ENCODE peak calls at places on chromosomes 13 and 19, in four cellular contexts. One of them, this sample, is unnamed.

GRCh38 chr13:57813641-57814040 is 182.1 kb downstream of the PCDH17 start:
- DNase-seq in GM12878: no peak
- DNase-seq in endothelial cell of umbilical vein: no peak
- DNase-seq in spleen: no peak
- DNase-seq in this sample: no peak

GRCh38 chr13:100280681-100281080 is 191.8 kb downstream of the PCCA start:
- DNase-seq in GM12878: no peak
- DNase-seq in endothelial cell of umbilical vein: no peak
- DNase-seq in spleen: no peak
- DNase-seq in this sample: no peak

GRCh38 chr13:26468203-26468602 is 89.3 kb upstream of the WASF3 start:
- DNase-seq in GM12878: no peak
- DNase-seq in endothelial cell of umbilical vein: no peak
- DNase-seq in spleen: no peak
- DNase-seq in this sample: no peak

GRCh38 chr13:114319441-114319871 is 5.2 kb downstream of the CHAMP1 start:
- DNase-seq in GM12878: no peak
- DNase-seq in endothelial cell of umbilical vein: no peak
- DNase-seq in spleen: no peak
- DNase-seq in this sample: no peak

GRCh38 chr19:52734340-52734892 is 428 bp downstream of the ZNF611 start:
- DNase-seq in GM12878: no peak
- DNase-seq in endothelial cell of umbilical vein: no peak
- DNase-seq in spleen: peak; percentile 82
- DNase-seq in this sample: peak; percentile 29

GRCh38 chr13:34863360-34864135 is 78.5 kb upstream of the NBEA start:
- DNase-seq in GM12878: no peak
- DNase-seq in endothelial cell of umbilical vein: peak; percentile 27
- DNase-seq in spleen: no peak
- DNase-seq in this sample: no peak

GRCh38 chr19:55647732-55648656 is at the start of gene CCDC106:
- DNase-seq in GM12878: no peak
- DNase-seq in endothelial cell of umbilical vein: peak; percentile 71
- DNase-seq in spleen: peak; percentile 90
- DNase-seq in this sample: no peak

GRCh38 chr13:23889598-23890224 is 511 bp upstream of the MIPEP start:
- DNase-seq in GM12878: no peak
- DNase-seq in endothelial cell of umbilical vein: no peak
- DNase-seq in spleen: no peak
- DNase-seq in this sample: no peak

GRCh38 chr19:927044-927706 is 1.3 kb downstream of the ARID3A start:
- DNase-seq in GM12878: no peak
- DNase-seq in endothelial cell of umbilical vein: no peak
- DNase-seq in spleen: peak; percentile 94
- DNase-seq in this sample: no peak

DNA sequence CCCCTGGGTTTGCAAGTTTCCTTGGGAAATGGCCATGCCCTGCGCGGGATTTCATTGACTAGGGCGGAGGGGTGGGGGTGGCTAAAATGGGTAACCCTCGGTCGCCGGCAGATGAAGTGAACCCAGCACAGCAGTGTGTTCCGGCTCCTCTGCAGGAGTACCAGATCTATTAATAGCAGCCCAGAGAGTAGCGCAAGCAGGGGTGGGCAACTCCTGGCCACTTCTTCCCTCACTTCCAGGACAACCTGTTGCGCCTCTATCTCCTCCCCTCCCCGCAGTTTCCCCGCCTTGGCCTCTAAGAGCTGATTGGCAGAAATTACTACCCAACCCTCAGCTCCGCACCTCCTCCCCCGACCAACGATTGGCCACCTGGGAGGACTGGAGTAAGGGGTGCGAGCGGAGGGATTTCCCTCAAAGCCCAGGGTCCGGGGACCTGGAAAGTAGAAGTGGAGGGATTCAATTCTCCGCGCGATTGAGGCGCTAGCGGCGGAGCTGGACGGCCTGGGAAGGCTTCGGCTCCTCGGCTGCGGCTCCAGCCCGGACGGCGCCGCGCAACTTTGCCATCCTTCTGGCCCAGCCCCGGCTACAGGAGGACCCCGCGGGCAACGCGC is at the start of gene FREM2:
- DNase-seq in GM12878: no peak
- DNase-seq in endothelial cell of umbilical vein: no peak
- DNase-seq in spleen: no peak
- DNase-seq in this sample: no peak
- TF ChIP-seq POLR2AphosphoS5 in GM12878: no peak
- TF ChIP-seq POLR2AphosphoS5 in endothelial cell of umbilical vein: no peak
- TF ChIP-seq POLR2AphosphoS5 in spleen: no peak
- TF ChIP-seq POLR2AphosphoS5 in this sample: no peak

DNA sequence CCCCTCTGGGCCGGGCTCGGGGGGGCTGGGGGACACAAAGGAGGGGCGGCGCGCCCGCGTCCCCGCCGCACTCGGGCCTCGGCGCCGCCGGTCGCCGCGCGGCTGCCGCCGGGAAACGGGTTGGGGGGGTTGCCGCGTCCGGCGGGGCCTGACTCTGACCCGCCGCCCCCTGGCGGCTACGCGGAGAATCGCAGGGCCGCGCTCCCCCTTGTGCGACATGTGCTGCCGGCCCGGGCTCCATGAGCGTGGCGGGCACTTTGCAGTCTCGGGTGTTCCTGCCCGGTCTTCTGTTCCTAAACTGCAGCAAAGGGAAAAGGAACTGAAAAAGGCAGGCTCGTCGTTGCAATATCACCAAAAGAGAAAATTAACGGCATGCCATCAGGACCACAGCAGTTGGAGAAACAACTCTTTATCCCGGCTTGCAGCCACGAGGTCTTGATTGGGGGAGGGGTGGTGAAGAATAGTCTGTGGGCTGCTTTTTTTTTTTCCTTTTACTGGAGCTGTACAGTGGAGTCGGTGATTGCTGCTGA is 1.5 kb downstream of the MIR17HG start:
- DNase-seq in GM12878: peak; percentile 43
- DNase-seq in endothelial cell of umbilical vein: peak; percentile 89
- DNase-seq in spleen: peak; percentile 99
- DNase-seq in this sample: peak; percentile 57
- TF ChIP-seq POLR2A in GM12878: peak; percentile 6
- TF ChIP-seq POLR2A in endothelial cell of umbilical vein: no peak
- TF ChIP-seq POLR2A in spleen: no peak
- TF ChIP-seq POLR2A in this sample: peak; percentile 73

GRCh38 chr19:44093931-44094765 is at the start of gene ZNF224:
- DNase-seq in GM12878: peak; percentile 57
- DNase-seq in endothelial cell of umbilical vein: peak; percentile 95
- DNase-seq in spleen: peak; percentile 95
- DNase-seq in this sample: peak; percentile 75
- TF ChIP-seq POLR2AphosphoS5 in GM12878: peak; percentile 58
- TF ChIP-seq POLR2AphosphoS5 in endothelial cell of umbilical vein: peak; percentile 38
- TF ChIP-seq POLR2AphosphoS5 in spleen: peak; percentile 77
- TF ChIP-seq POLR2AphosphoS5 in this sample: no peak

GRCh38 chr19:48169585-48169973 is 565 bp downstream of the LIG1 start:
- DNase-seq in GM12878: no peak
- DNase-seq in endothelial cell of umbilical vein: no peak
- DNase-seq in spleen: peak; percentile 95
- DNase-seq in this sample: peak; percentile 67

GRCh38 chr19:48168689-48169088 is 1.5 kb downstream of the LIG1 start:
- DNase-seq in GM12878: no peak
- DNase-seq in endothelial cell of umbilical vein: no peak
- DNase-seq in spleen: no peak
- DNase-seq in this sample: no peak

GRCh38 chr19:48171584-48172170 is 1.2 kb downstream of the ZSWIM9 start:
- DNase-seq in GM12878: no peak
- DNase-seq in endothelial cell of umbilical vein: no peak
- DNase-seq in spleen: peak; percentile 85
- DNase-seq in this sample: no peak

GRCh38 chr19:48170817-48171347 is 402 bp downstream of the ZSWIM9 start:
- DNase-seq in GM12878: no peak
- DNase-seq in endothelial cell of umbilical vein: no peak
- DNase-seq in spleen: peak; percentile 81
- DNase-seq in this sample: no peak

GRCh38 chr19:48169974-48170803 is at the start of the genes LIG1 and ZSWIM9:
- DNase-seq in GM12878: peak; percentile 71
- DNase-seq in endothelial cell of umbilical vein: peak; percentile 97
- DNase-seq in spleen: peak; percentile 98
- DNase-seq in this sample: peak; percentile 98
- TF ChIP-seq POLR2A in GM12878: peak; percentile 88
- TF ChIP-seq POLR2A in endothelial cell of umbilical vein: no peak
- TF ChIP-seq POLR2A in spleen: peak; percentile 17
- TF ChIP-seq POLR2A in this sample: peak; percentile 33

DNA sequence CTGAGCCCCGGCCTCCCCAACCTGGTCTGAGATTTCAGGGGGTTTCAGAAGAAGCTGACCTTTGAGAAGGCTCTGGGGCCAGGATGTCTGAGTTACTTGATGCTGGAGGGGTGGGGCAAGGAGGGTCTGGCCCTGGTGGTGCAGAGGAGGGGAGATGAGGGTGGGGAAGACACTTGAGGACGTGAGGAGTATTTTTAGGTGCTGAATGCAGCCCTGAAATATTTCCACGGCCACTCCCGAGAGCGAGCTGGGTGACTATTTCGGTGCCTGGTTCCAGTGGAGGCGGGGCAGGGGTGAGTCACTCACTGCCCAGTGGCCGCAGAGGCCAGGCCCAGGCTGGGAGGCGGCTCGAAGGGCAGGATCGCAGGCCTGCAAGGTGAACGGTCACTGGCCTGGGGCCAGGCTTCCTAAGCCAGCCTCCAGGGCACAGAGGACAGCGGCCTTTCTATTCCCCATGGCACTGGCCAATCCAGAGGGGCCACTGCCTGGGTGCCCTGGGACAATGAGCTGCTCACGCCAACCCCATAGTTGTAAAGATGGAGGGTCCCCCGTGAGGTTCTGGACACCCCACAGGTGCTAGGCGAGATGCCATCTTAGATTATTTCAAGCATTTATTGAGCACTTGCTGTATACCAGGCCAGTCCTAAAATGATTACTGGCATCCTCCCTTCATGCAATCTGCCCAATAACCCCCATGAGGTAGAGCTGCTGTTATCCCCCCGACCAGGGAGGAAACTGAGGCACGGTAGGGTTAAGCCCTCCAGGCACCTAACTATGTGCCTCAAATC is 19.7 kb upstream of the JUND start:
- DNase-seq in GM12878: no peak
- DNase-seq in endothelial cell of umbilical vein: no peak
- DNase-seq in spleen: no peak
- DNase-seq in this sample: no peak
- TF ChIP-seq POLR2AphosphoS5 in GM12878: no peak
- TF ChIP-seq POLR2AphosphoS5 in endothelial cell of umbilical vein: no peak
- TF ChIP-seq POLR2AphosphoS5 in spleen: peak; percentile 58
- TF ChIP-seq POLR2AphosphoS5 in this sample: no peak

DNA sequence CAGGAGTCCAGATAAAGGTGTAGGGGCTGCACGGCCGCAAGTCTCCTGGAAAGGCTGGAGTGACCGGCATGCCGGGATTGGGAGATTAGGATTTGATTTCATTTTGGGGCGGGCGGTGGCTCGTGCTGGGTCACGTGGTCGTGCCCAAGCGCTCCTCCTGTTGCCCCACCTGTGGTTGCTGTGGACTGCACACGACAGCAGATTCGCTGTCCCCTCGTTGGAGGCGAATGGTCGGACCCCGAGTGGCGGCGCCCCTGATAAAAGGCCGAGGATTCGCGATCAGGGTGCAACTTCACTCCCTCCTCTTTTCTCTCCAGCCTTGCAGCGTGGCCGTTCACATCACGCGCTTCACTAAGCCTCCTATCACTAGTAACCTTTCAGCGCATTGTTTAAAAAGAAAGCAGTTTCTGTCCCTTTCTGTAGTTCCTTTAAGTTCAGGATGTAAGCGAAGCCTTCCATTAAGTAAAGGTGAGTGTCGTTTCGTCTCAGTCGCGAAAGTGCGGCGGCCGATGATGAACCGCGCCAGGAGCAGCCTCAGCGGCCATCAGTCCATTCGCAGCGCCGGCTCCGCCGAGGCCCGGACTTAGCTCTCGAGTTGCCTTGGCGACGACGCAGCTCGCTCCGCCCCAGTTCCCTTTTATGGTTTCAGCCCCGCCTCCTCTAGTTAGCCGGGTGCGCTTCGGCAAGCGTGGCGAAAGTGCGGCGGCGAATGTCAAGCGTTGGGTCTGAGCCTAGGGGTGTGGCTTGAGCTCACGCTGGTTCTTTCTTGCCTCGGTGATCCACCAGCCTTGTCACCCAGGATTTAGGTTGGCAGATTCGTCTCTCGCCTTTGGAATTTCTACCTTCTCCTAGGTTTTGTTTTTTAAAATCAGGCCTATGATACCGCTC is 1.7 kb upstream of the PPP1R37 start:
- DNase-seq in GM12878: peak; percentile 89
- DNase-seq in endothelial cell of umbilical vein: peak; percentile 99
- DNase-seq in spleen: peak; percentile 99
- DNase-seq in this sample: peak; percentile 89
- TF ChIP-seq POLR2A in GM12878: peak; percentile 90
- TF ChIP-seq POLR2A in endothelial cell of umbilical vein: peak; percentile 93
- TF ChIP-seq POLR2A in spleen: no peak
- TF ChIP-seq POLR2A in this sample: peak; percentile 74

GRCh38 chr19:5609881-5610280 is 12.7 kb downstream of the SAFB2 start:
- DNase-seq in GM12878: no peak
- DNase-seq in endothelial cell of umbilical vein: no peak
- DNase-seq in spleen: no peak
- DNase-seq in this sample: no peak

GRCh38 chr19:5605362-5605761 is 17.2 kb downstream of the SAFB2 start:
- DNase-seq in GM12878: no peak
- DNase-seq in endothelial cell of umbilical vein: no peak
- DNase-seq in spleen: peak; percentile 16
- DNase-seq in this sample: no peak

GRCh38 chr19:5607318-5608270 is 15.0 kb downstream of the SAFB2 start:
- DNase-seq in GM12878: no peak
- DNase-seq in endothelial cell of umbilical vein: no peak
- DNase-seq in spleen: no peak
- DNase-seq in this sample: no peak

GRCh38 chr19:5612891-5613290 is 9.7 kb downstream of the SAFB2 start:
- DNase-seq in GM12878: no peak
- DNase-seq in endothelial cell of umbilical vein: no peak
- DNase-seq in spleen: no peak
- DNase-seq in this sample: no peak

GRCh38 chr19:5608271-5608666 is 14.3 kb downstream of the SAFB2 start:
- DNase-seq in GM12878: no peak
- DNase-seq in endothelial cell of umbilical vein: no peak
- DNase-seq in spleen: no peak
- DNase-seq in this sample: no peak
- TF ChIP-seq POLR2AphosphoS5 in GM12878: no peak
- TF ChIP-seq POLR2AphosphoS5 in endothelial cell of umbilical vein: no peak
- TF ChIP-seq POLR2AphosphoS5 in spleen: no peak
- TF ChIP-seq POLR2AphosphoS5 in this sample: no peak